ENCODE peak calls at places on chromosomes 3 and 15, in five cellular contexts. A is activated CD8-positive, alpha-beta memory T cell treated with anti-CD3 and anti-CD28 coated beads for 48 hours; I is stimulated activated effector memory CD8-positive, alpha-beta T cell treated with anti-CD3 and anti-CD28 coated beads, Interleukin-12 subunit alpha, Interleukin-12 subunit beta, amount 100 ng/mL, for 72 hours; V is NCI-H1092 treated with DMSO at 0.1 percent for 48 hours; P is stimulated activated CD8-positive, alpha-beta memory T cell treated with anti-CD3 and anti-CD28 coated beads, Interleukin-12 subunit alpha, Interleukin-12 subunit beta, amount 100 ng/mL, for 4 hours. L is an unnamed sample.

GRCh38 chr3:73511555-73511954 is 113.2 kb downstream of the PDZRN3 start:
- DNase-seq in A (no peak), I (no peak), V (peak), P (no peak), L (no peak)

GRCh38 chr15:40369474-40369869 is 11.5 kb downstream of the DISP2 start:
- DNase-seq in A (no peak), I (no peak), V (no peak), P (no peak), L (no peak)

GRCh38 chr3:15601399-15602145 is at the start of the genes BTD and HACL1:
- DNase-seq in A (peak), I (peak), V (no peak), P (peak), L (peak)

GRCh38 chr3:50138266-50139230 is 16.6 kb upstream of the SEMA3F start:
- DNase-seq in A (no peak), I (no peak), V (peak), P (no peak), L (peak)

GRCh38 chr3:194350726-194351071 is 429 bp downstream of the CPN2 start:
- DNase-seq in A (no peak), I (no peak), V (no peak), P (no peak), L (no peak)

GRCh38 chr3:111534701-111535100 is 7.3 kb upstream of the CD96 start:
- DNase-seq in A (no peak), I (no peak), V (no peak), P (no peak), L (no peak)

GRCh38 chr3:142896996-142897395 is 8.1 kb upstream of the PCOLCE2 start:
- DNase-seq in A (no peak), I (no peak), V (no peak), P (no peak), L (no peak)

GRCh38 chr15:74264081-74264501 is 28.0 kb downstream of the CCDC33 start:
- DNase-seq in A (no peak), I (no peak), V (peak), P (no peak), L (no peak)

GRCh38 chr15:31304074-31304648 is 22.5 kb upstream of the KLF13 start:
- DNase-seq in A (no peak), I (no peak), V (no peak), P (no peak), L (no peak)

L was measured in hepatocyte.